ENCODE peak calls at places on chromosomes 13 and 19, in seven cellular contexts. G is lung, X is endodermal cell, K is left ventricle myocardium inferior, E is brain microvascular endothelial cell, Z is body of pancreas, A is neural progenitor cell. N is an unnamed sample.

GRCh38 chr13:34256236-34256635 is 438.3 kb downstream of the RFC3 start:
- DNase-seq in G (no peak), X (no peak), K (no peak), E (no peak), Z (no peak), A (no peak), N (no peak)

GRCh38 chr13:46614582-46614981 is 61.6 kb downstream of the LRCH1 start:
- DNase-seq in G (no peak), X (no peak), K (no peak), E (peak), Z (no peak), A (no peak), N (peak)

GRCh38 chr13:42525035-42525504 is 48.9 kb upstream of the TNFSF11 start:
- DNase-seq in G (no peak), X (no peak), K (no peak), E (peak), Z (no peak), A (no peak), N (no peak)

GRCh38 chr13:73224708-73225107 is 165.9 kb downstream of the KLF5 start:
- DNase-seq in G (no peak), X (no peak), K (no peak), E (no peak), Z (no peak), A (no peak), N (no peak)

GRCh38 chr13:79128158-79128557 is 277.9 kb downstream of the RBM26 start:
- DNase-seq in G (no peak), X (no peak), K (no peak), E (peak), Z (no peak), A (no peak), N (no peak)

GRCh38 chr13:22726721-22727120 is 454.1 kb upstream of the SGCG start:
- DNase-seq in G (no peak), X (no peak), K (no peak), E (no peak), Z (no peak), A (peak), N (no peak)

GRCh38 chr13:41652735-41653361 is 195.5 kb downstream of the RGCC start:
- DNase-seq in G (no peak), X (no peak), K (no peak), E (no peak), Z (peak), A (peak), N (peak)

GRCh38 chr19:4495471-4495870 is 22.8 kb downstream of the PLIN4 start:
- DNase-seq in G (no peak), X (no peak), K (no peak), E (no peak), Z (peak), A (no peak), N (no peak)

GRCh38 chr19:42333975-42334696 is 8.7 kb downstream of the MEGF8 start:
- DNase-seq in G (no peak), X (no peak), K (no peak), E (no peak), Z (no peak), A (no peak), N (no peak)

GRCh38 chr13:52739468-52740071 is at the start of gene CNMD:
- DNase-seq in G (no peak), X (peak), K (no peak), E (no peak), Z (no peak), A (peak), N (no peak)

GRCh38 chr19:8468761-8469458 is 24.1 kb downstream of the HNRNPM start:
- DNase-seq in G (no peak), X (no peak), K (no peak), E (no peak), Z (no peak), A (no peak), N (peak)

GRCh38 chr13:46389985-46390384 is 2.9 kb upstream of the RUBCNL start:
- DNase-seq in G (no peak), X (peak), K (peak), E (no peak), Z (peak), A (peak), N (no peak)

GRCh38 chr13:113508531-113509254 is 18.2 kb upstream of the DCUN1D2 start:
- DNase-seq in G (no peak), X (no peak), K (no peak), E (no peak), Z (no peak), A (no peak), N (no peak)

GRCh38 chr13:95698047-95698749 is 21.3 kb downstream of the DNAJC3 start:
- DNase-seq in G (no peak), X (no peak), K (no peak), E (no peak), Z (no peak), A (no peak), N (no peak)

GRCh38 chr13:73497430-73497829 is 438.6 kb downstream of the KLF5 start:
- DNase-seq in G (no peak), X (no peak), K (no peak), E (no peak), Z (no peak), A (no peak), N (no peak)

GRCh38 chr13:113084094-113084942 is 21.3 kb upstream of the F7 start:
- DNase-seq in G (no peak), X (no peak), K (no peak), E (no peak), Z (no peak), A (no peak), N (no peak)

GRCh38 chr19:55678121-55678671 is 3.2 kb downstream of the EPN1 start:
- DNase-seq in G (no peak), X (no peak), K (peak), E (no peak), Z (no peak), A (no peak), N (no peak)

GRCh38 chr13:73952683-73953082 is 181.5 kb downstream of the KLF12 start:
- DNase-seq in G (no peak), X (no peak), K (no peak), E (peak), Z (no peak), A (no peak), N (peak)

GRCh38 chr13:95447766-95448165 is 104.8 kb upstream of the CLDN10 start:
- DNase-seq in G (no peak), X (peak), K (no peak), E (no peak), Z (no peak), A (no peak), N (no peak)

GRCh38 chr13:102846261-102847015 is 606 bp downstream of the ERCC5 start:
- DNase-seq in G (peak), X (peak), K (peak), E (peak), Z (peak), A (peak), N (no peak)

GRCh38 chr13:99868767-99869166 is 102.8 kb downstream of the ZIC5 start:
- DNase-seq in G (no peak), X (no peak), K (no peak), E (no peak), Z (no peak), A (no peak), N (no peak)

GRCh38 chr13:91134773-91135124 is 212.7 kb upstream of the MIR17HG start:
- DNase-seq in G (no peak), X (no peak), K (no peak), E (no peak), Z (no peak), A (no peak), N (no peak)

GRCh38 chr19:55229789-55230182 is 1.2 kb upstream of the TMEM86B start:
- DNase-seq in G (no peak), X (no peak), K (no peak), E (no peak), Z (no peak), A (no peak), N (no peak)

GRCh38 chr19:46517471-46517870 is 21.8 kb upstream of the PNMA8B start:
- DNase-seq in G (no peak), X (no peak), K (no peak), E (no peak), Z (no peak), A (no peak), N (no peak)

GRCh38 chr19:46513461-46514236 is 18.0 kb upstream of the PNMA8B start:
- DNase-seq in G (peak), X (peak), K (peak), E (peak), Z (peak), A (peak), N (no peak)

GRCh38 chr19:46514589-46515289 is 19.1 kb upstream of the PNMA8B start:
- DNase-seq in G (no peak), X (no peak), K (no peak), E (no peak), Z (no peak), A (peak), N (no peak)

GRCh38 chr19:46515290-46515609 is 19.6 kb upstream of the PNMA8B start:
- DNase-seq in G (no peak), X (no peak), K (no peak), E (no peak), Z (no peak), A (peak), N (no peak)

DNA sequence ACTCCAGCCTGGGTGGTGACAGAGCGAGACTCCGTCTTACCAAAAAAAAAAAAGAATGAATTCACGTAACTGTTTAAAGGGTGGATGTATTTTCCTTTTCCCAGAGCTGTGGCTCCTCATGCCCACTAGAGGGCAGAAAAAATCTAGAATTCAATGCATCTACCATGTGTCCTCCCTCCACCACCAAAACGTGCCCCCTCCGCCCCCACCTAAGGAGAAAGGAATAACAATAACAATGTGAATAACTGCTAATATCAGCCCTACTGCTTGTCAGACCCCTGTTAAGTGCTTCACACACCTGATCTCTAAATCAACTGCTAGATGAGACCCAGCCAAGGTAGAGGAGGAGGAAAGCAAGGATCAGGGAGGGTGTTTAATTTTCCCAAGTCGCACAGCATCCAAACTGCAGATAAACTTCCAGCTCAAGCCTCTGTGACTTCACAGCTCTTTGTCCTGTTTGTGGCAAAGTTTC is 20.2 kb upstream of the PNMA8B start:
- DNase-seq in G (no peak), X (no peak), K (no peak), E (peak), Z (no peak), A (peak), N (no peak)
- TF ChIP-seq CTCF in G (peak), X (peak), K (peak), E (peak), Z (peak), A (peak), N (peak)

GRCh38 chr19:35458192-35458591 is 10.1 kb downstream of the FFAR2 start:
- DNase-seq in G (no peak), X (no peak), K (no peak), E (no peak), Z (no peak), A (no peak), N (no peak)

GRCh38 chr19:35460608-35461007 is 12.6 kb downstream of the FFAR2 start:
- DNase-seq in G (no peak), X (no peak), K (no peak), E (no peak), Z (no peak), A (no peak), N (no peak)

GRCh38 chr19:35457173-35457572 is 9.1 kb downstream of the FFAR2 start:
- DNase-seq in G (no peak), X (no peak), K (no peak), E (no peak), Z (no peak), A (no peak), N (no peak)

GRCh38 chr19:35459414-35460082 is 11.5 kb downstream of the FFAR2 start:
- DNase-seq in G (peak), X (no peak), K (peak), E (no peak), Z (peak), A (no peak), N (no peak)

DNA sequence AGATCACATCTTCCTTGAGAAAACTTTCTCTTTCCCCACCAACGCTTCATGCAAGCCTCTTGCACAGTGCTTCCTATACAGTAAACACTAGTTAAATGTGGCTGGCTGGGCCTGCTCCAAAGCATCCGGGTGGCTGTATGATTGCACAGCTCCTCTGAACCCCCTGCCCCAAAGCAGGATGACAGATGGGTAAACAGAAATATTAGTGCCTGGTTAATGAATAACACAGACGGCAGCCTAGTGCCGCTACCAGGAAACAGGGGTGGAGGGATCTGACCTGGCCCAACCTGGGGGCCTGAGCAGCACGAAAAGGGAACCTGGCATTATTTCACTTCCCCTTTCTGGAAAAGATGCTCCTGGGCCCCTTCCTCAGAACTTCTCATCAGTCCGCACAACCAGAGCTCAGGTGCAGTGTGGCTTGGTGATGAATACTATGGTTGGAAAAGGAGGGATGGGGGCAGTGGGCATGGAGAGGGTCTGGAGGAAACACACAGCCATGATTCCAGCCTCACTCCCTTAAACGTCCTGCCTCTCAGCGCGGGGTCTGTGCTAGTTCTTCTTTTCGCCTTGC is 10.8 kb downstream of the FFAR2 start:
- DNase-seq in G (no peak), X (no peak), K (no peak), E (no peak), Z (peak), A (no peak), N (no peak)
- H3K27ac ChIP-seq in G (peak), X (no peak), K (peak), E (no peak), Z (peak), A (no peak), N (no peak)

GRCh38 chr19:20661150-20661819 is at the start of gene ZNF626:
- DNase-seq in G (peak), X (peak), K (peak), E (peak), Z (peak), A (peak), N (peak)
- H3K4me3 ChIP-seq in G (peak), X (peak), K (peak), E (peak), Z (peak), A (peak), N (peak)

DNA sequence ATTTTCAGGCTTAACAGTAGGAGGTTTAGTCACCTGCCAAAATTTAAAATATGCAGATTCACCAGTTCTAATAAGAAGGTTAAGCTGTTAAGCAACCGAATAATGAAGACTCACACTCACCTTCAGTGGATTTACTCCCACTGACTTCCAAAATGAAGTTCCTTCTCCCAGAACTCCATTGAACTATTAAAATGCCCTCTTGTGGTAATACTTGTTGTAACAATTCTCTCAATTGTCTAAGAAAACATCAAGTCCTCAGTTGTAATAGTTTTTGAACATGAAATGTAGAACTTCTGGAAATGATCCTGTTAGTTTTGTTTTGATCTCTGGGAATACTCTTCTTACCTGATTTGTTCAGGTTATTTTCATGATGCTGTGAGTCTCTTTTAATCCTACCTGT is 522.0 kb upstream of the ATXN8OS start:
- DNase-seq in G (no peak), X (no peak), K (no peak), E (no peak), Z (no peak), A (no peak), N (no peak)
- TF ChIP-seq CTCF in G (no peak), X (peak), K (no peak), E (no peak), Z (no peak), A (peak), N (no peak)

GRCh38 chr13:50593228-50593627 is 250.3 kb downstream of the DLEU7 start:
- DNase-seq in G (no peak), X (no peak), K (no peak), E (no peak), Z (no peak), A (no peak), N (no peak)

GRCh38 chr13:50594276-50594970 is 249.1 kb downstream of the DLEU7 start:
- DNase-seq in G (no peak), X (peak), K (no peak), E (no peak), Z (no peak), A (peak), N (no peak)

GRCh38 chr13:50596776-50597203 is 246.7 kb downstream of the DLEU7 start:
- DNase-seq in G (no peak), X (no peak), K (no peak), E (no peak), Z (no peak), A (no peak), N (no peak)

GRCh38 chr13:50598338-50598737 is 245.2 kb downstream of the DLEU7 start:
- DNase-seq in G (no peak), X (no peak), K (no peak), E (no peak), Z (no peak), A (no peak), N (no peak)

GRCh38 chr13:50596103-50596502 is 247.4 kb downstream of the DLEU7 start:
- DNase-seq in G (no peak), X (no peak), K (no peak), E (no peak), Z (no peak), A (no peak), N (no peak)
- H3K27ac ChIP-seq in G (no peak), X (no peak), K (peak), E (no peak), Z (no peak), A (no peak), N (no peak)

GRCh38 chr19:18279516-18280246 is 1.7 kb downstream of the JUND start:
- DNase-seq in G (peak), X (peak), K (peak), E (peak), Z (peak), A (peak), N (peak)
- H3K4me3 ChIP-seq in G (peak), X (peak), K (peak), E (peak), Z (peak), A (peak), N (peak)